ENCODE peak calls at places on chromosome 5, in five cellular contexts. A, I, Q, Y and T are unnamed samples.
A peak's percentile ranks its signal among the peaks of the same experiment; 100 is the strongest.

GRCh38 chr5:64183956-64184355 is 18.3 kb downstream of the RNF180 start:
- ATAC-seq in A (no peak), I (no peak), Q (peak; percentile 10), Y (no peak), T (no peak)

GRCh38 chr5:53712327-53712726 is 151.9 kb downstream of the NDUFS4 start:
- ATAC-seq in A (no peak), I (no peak), Q (no peak), Y (no peak), T (no peak)

GRCh38 chr5:86880344-86880743 is 262.6 kb downstream of the COX7C start:
- ATAC-seq in A (peak; percentile 62), I (no peak), Q (peak; percentile 42), Y (no peak), T (no peak)

GRCh38 chr5:121189569-121190305 is 661.9 kb upstream of the FTMT start:
- ATAC-seq in A (no peak), I (no peak), Q (no peak), Y (no peak), T (no peak)

GRCh38 chr5:146851133-146851532 is 27.4 kb downstream of the PPP2R2B start:
- ATAC-seq in A (no peak), I (no peak), Q (no peak), Y (no peak), T (no peak)

GRCh38 chr5:116486588-116486987 is 88.0 kb downstream of the SEMA6A start:
- ATAC-seq in A (no peak), I (no peak), Q (no peak), Y (no peak), T (no peak)

GRCh38 chr5:36523931-36524330 is 82.5 kb upstream of the SLC1A3 start:
- ATAC-seq in A (no peak), I (no peak), Q (no peak), Y (no peak), T (no peak)

GRCh38 chr5:122508623-122509022 is 196.6 kb downstream of the SNCAIP start:
- ATAC-seq in A (no peak), I (no peak), Q (no peak), Y (no peak), T (no peak)

GRCh38 chr5:51665295-51665593 is 282.0 kb downstream of the ISL1 start:
- ATAC-seq in A (no peak), I (no peak), Q (no peak), Y (no peak), T (no peak)
- TF ChIP-seq EP300 in A (no peak), I (no peak), Q (no peak), Y (no peak), T (no peak)

GRCh38 chr5:96093890-96094381 is 132.3 kb upstream of the ELL2 start:
- ATAC-seq in A (peak; percentile 70), I (no peak), Q (no peak), Y (no peak), T (no peak)
- TF ChIP-seq POLR2AphosphoS5 in A (no peak), I (no peak), Q (no peak), Y (no peak), T (no peak)

GRCh38 chr5:176535101-176535654 is 2.0 kb downstream of the RNF44 start:
- ATAC-seq in A (no peak), I (no peak), Q (peak; percentile 19), Y (no peak), T (no peak)

GRCh38 chr5:176537608-176538504 is 654 bp upstream of the RNF44 start:
- ATAC-seq in A (peak; percentile 67), I (peak; percentile 77), Q (peak; percentile 80), Y (peak; percentile 91), T (peak; percentile 92)

GRCh38 chr5:176535655-176536131 is 1.5 kb downstream of the RNF44 start:
- ATAC-seq in A (peak; percentile 4), I (no peak), Q (no peak), Y (no peak), T (no peak)

GRCh38 chr5:176536902-176537607 is at the start of gene RNF44:
- ATAC-seq in A (peak; percentile 58), I (peak; percentile 76), Q (peak; percentile 75), Y (peak; percentile 93), T (peak; percentile 87)

GRCh38 chr5:176536132-176536901 is 885 bp downstream of the RNF44 start:
- ATAC-seq in A (peak; percentile 43), I (peak; percentile 39), Q (peak; percentile 56), Y (peak; percentile 76), T (peak; percentile 22)
- TF ChIP-seq EP300 in A (no peak), I (no peak), Q (peak; percentile 10), Y (no peak), T (no peak)

GRCh38 chr5:80877592-80877991 is 82.6 kb upstream of the RASGRF2 start:
- ATAC-seq in A (no peak), I (no peak), Q (no peak), Y (no peak), T (no peak)

GRCh38 chr5:80870442-80870841 is 89.7 kb upstream of the RASGRF2 start:
- ATAC-seq in A (no peak), I (peak; percentile 73), Q (no peak), Y (no peak), T (no peak)

GRCh38 chr5:80871541-80871961 is 88.6 kb upstream of the RASGRF2 start:
- ATAC-seq in A (no peak), I (peak; percentile 64), Q (no peak), Y (no peak), T (no peak)

GRCh38 chr5:80874162-80874561 is 86.0 kb upstream of the RASGRF2 start:
- ATAC-seq in A (no peak), I (no peak), Q (no peak), Y (no peak), T (no peak)
- TF ChIP-seq POLR2AphosphoS5 in A (no peak), I (no peak), Q (no peak), Y (no peak), T (no peak)

DNA sequence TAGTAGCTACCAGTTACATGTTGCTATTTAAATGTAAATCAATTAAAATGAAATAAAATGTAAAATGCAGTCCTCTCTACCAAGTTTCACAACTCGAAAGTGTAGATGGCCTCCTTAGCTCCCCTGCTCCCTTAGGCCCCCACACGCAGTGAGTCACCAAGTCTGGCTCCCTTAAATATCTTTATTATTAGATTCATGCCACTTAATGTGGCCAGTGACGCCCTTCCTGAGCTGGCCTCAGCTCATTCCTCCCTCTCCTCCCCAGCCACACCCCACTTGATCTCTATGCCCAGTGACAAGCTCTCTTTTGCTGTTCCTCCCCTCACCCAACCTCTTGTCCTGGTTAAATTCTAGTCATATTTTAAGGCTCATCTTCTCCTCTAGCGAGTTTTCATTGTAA is 88.5 kb upstream of the DNAH5 start:
- ATAC-seq in A (no peak), I (no peak), Q (no peak), Y (peak; percentile 49), T (no peak)
- TF ChIP-seq EP300 in A (no peak), I (no peak), Q (no peak), Y (no peak), T (no peak)

DNA sequence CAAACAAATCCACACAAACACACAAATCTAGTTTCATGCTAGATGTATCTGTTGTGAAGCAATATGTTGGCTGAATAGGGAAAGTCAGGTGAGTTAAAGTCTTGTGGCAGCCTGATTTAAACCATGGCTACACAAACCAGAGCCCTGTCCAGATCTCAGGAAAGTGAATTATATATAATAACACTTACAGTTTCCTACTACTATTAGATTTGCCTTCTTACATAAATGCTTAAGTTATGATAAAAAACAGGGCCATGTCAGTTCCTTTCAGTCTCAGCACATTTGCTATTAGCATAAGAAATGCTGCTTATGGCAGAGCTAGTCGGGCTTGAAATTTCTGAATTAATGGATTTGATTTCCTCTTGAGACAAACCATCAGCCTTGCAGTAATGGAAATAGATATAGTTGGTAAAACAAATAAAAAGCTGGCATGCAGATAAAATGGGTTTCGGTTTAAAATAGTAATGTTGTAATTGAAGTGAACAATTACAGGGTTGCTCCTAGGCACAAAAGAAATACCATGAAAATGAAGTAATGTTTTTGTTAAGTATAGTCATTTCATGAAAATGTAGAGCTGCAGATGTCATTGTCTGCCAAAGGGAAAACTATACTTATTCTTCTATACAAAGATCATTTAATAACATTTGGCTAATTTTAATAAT is 664.2 kb upstream of the ZNF608 start:
- ATAC-seq in A (no peak), I (no peak), Q (peak; percentile 19), Y (peak; percentile 39), T (no peak)
- TF ChIP-seq POLR2AphosphoS5 in A (no peak), I (no peak), Q (no peak), Y (no peak), T (no peak)

DNA sequence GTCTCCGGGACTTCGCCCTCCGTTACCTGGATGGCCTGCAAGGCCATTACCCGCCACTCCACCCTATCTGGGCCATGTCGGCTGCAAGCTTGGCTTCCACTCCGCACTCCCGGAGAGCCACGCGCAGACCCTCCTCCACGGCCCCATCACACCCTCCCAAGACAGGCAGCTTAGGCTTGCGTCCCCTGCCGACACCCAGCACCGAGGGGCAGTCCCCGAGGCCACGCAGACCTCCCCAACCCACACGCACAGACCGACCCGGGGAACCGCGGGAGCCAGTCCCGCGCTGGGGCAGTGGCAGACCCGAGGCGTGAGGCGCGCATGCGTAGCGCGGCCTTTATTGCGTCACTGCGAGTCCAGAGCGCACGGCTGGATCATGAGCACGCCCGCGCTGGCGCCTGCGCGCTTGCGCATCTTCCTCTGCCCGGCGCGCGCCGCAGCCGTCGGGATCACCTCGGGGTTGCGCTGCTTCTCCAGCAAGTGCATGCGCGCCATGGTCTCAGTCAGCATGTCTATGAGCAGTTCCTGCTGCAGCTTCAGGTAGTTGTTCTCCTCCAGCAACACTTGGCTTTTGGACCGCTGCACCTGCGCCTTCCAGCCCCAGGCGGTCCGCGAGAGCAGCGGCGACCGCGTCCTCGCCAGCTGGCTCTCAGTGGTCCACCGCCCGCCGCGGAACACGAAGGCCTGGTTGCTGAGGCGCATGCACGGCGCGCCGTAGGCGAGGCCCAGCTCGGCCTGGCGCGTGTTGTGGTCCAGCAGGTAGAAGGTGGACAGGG is 2.4 kb downstream of the CBY3 start:
- ATAC-seq in A (peak; percentile 83), I (peak; percentile 95), Q (peak; percentile 92), Y (peak; percentile 97), T (peak; percentile 98)
- TF ChIP-seq EP300 in A (peak; percentile 35), I (no peak), Q (no peak), Y (no peak), T (no peak)

DNA sequence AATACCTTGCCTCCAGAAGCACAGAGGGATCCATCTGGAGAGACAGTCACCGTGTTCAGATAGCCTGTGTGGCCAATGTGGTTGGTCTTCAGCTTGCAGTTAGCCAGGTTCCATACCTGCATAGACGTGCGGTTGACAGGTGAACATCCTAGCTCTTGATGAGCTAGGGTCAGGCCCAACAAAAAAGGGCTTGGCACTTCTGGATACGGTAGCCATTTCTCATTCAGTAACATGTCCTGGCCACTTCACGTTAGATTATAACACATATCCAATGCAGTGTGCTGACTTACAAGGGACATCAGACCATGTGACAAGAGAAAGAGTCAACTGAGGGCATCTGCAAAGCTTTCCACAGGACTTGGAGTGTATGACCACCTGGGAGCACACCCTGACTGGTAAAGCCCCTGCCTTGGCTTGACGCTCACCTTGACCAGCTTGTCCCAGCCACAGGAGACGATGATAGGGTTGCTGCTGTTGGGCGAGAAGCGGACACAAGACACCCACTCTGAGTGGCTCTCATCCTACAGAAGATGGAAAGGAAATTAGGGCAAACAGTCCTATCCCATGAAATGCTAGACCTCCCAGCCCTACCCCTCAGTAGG is 4.5 kb downstream of the RACK1 start:
- ATAC-seq in A (no peak), I (no peak), Q (no peak), Y (no peak), T (no peak)
- TF ChIP-seq POLR2AphosphoS5 in A (no peak), I (no peak), Q (peak; percentile 59), Y (no peak), T (no peak)